ENCODE peak calls at places on chromosome 5, in five cellular contexts. N is aorta, P is colonic mucosa, V is spleen, E is HCT116. L is an unnamed sample.

GRCh38 chr5:61995486-61995885 is 310.5 kb upstream of the KIF2A start:
- DNase-seq in P (no peak), V (no peak), E (no peak), N (no peak), L (no peak)

GRCh38 chr5:159581502-159582249 is 251.4 kb upstream of the IL12B start:
- DNase-seq in N (peak), P (no peak), V (no peak), E (peak), L (no peak)

GRCh38 chr5:158375531-158375930 is 516.6 kb upstream of the CLINT1 start:
- DNase-seq in N (no peak), V (no peak), P (no peak), E (no peak), L (no peak)

GRCh38 chr5:164335837-164336236 is 830.4 kb downstream of the MAT2B start:
- DNase-seq in V (no peak), P (no peak), E (no peak), N (no peak), L (no peak)

GRCh38 chr5:23820764-23821471 is 313.5 kb downstream of the PRDM9 start:
- DNase-seq in V (no peak), E (no peak), P (no peak), N (no peak), L (no peak)

GRCh38 chr5:94674841-94675382 is 56.4 kb downstream of the SLF1 start:
- DNase-seq in N (no peak), E (no peak), P (no peak), V (no peak), L (no peak)

GRCh38 chr5:72523960-72524582 is 16.9 kb upstream of the ZNF366 start:
- DNase-seq in N (no peak), E (peak), P (no peak), V (no peak), L (no peak)

GRCh38 chr5:59445741-59446140 is 447.8 kb downstream of the PDE4D start:
- DNase-seq in E (no peak), N (no peak), V (no peak), P (no peak), L (no peak)

GRCh38 chr5:147092044-147092443 is 142.8 kb upstream of the STK32A start:
- DNase-seq in N (no peak), E (no peak), V (no peak), P (no peak), L (no peak)

GRCh38 chr5:129906177-129906887 is 2.1 kb downstream of the CHSY3 start:
- DNase-seq in V (no peak), E (no peak), N (peak), P (peak), L (no peak)

GRCh38 chr5:113022661-113023060 is 46.1 kb downstream of the DCP2 start:
- DNase-seq in P (no peak), N (no peak), V (no peak), E (no peak), L (no peak)

GRCh38 chr5:149392718-149393117 is 13.6 kb upstream of the IL17B start:
- DNase-seq in N (no peak), E (no peak), V (no peak), P (no peak), L (no peak)

GRCh38 chr5:177980776-177981175 is 15.3 kb downstream of the PROP1 start:
- DNase-seq in V (no peak), P (no peak), E (no peak), N (no peak), L (no peak)

GRCh38 chr5:33049298-33049697 is 338.2 kb downstream of the NPR3 start:
- DNase-seq in P (no peak), V (no peak), N (no peak), E (peak), L (no peak)

GRCh38 chr5:141743652-141744333 is 61.8 kb upstream of the ARAP3 start:
- DNase-seq in P (no peak), N (no peak), V (no peak), E (no peak), L (no peak)

GRCh38 chr5:176416123-176416924 is at the start of gene CLTB:
- DNase-seq in N (peak), E (peak), P (peak), V (peak), L (peak)
- H3K27ac ChIP-seq in N (peak), E (peak), P (peak), V (peak), L (peak)

GRCh38 chr5:69030663-69031062 is 63.2 kb upstream of the SLC30A5 start:
- DNase-seq in E (no peak), V (no peak), N (no peak), P (no peak), L (no peak)
- H3K27ac ChIP-seq in E (no peak), V (no peak), N (no peak), P (no peak), L (no peak)

DNA sequence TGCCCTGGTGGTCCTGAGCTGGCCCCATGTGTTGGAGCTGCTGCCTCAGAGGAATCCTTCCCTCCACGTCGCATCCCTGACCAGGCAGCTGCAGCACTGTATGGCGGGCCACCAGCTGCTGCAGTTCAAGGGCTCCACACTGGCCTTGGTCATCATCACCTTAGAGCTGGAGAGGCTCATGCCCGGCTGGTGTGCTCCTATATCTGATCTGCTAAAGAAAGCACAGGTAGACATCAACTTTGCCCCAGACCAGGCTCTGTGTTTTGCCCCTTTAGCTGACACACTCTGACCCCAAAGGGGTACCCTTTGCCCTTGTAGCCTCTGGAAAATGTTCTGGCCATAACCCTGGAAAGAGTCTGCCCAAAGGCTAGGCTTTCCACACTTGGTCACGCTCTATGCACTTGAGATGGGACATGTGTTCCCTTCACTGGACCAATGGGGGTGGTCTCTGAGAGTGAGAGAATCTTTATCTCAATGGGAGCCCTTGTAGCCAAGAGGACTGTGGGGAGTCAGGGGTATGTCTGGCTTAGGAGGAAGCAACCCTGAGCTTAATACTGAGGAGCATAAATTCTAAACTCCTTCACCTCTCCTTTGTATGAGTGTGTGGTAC is 4.8 kb downstream of the CCNI2 start:
- DNase-seq in E (no peak), P (no peak), N (no peak), V (no peak), L (no peak)
- H3K27ac ChIP-seq in E (no peak), P (no peak), N (no peak), V (no peak), L (no peak)

GRCh38 chr5:145760660-145761059 is 74.5 kb downstream of the PRELID2 start:
- DNase-seq in P (no peak), N (no peak), E (no peak), V (no peak), L (no peak)

GRCh38 chr5:145768863-145769262 is 66.3 kb downstream of the PRELID2 start:
- DNase-seq in P (no peak), V (no peak), N (no peak), E (no peak), L (no peak)

GRCh38 chr5:145761282-145761681 is 73.9 kb downstream of the PRELID2 start:
- DNase-seq in P (no peak), N (no peak), E (no peak), V (no peak), L (no peak)

GRCh38 chr5:145762833-145763232 is 72.3 kb downstream of the PRELID2 start:
- DNase-seq in N (no peak), E (no peak), V (no peak), P (no peak), L (no peak)

DNA sequence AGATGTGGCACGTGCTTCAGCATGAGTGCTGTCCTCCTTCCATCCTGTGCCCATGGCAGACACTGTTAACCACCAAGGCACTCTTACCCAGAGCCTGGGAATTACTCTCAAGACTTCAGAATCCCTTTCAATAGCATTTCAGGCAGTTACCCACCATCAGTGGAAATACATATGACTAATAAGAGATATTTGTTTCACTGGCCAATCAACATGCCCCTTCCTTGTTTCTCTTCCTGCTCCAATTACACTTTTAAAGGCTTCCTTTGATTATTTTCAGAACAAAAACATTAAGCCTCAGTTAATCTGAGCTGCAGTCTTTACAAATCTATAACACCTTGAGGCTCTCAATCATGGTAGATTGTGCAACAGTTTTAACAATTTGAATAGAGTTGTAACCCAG is 70.8 kb downstream of the PRELID2 start:
- DNase-seq in N (no peak), V (no peak), E (no peak), P (no peak), L (no peak)
- H3K27ac ChIP-seq in N (no peak), V (no peak), E (no peak), P (no peak), L (no peak)

GRCh38 chr5:103562084-103562452 is 521 bp downstream of the NUDT12 start:
- DNase-seq in E (no peak), P (peak), V (no peak), N (peak), L (no peak)
- H3K27ac ChIP-seq in E (peak), P (peak), V (peak), N (peak), L (peak)

GRCh38 chr5:126519637-126520592 is 75.1 kb downstream of the ALDH7A1 start:
- DNase-seq in N (peak), E (no peak), V (no peak), P (peak), L (no peak)
- H3K27ac ChIP-seq in N (no peak), E (no peak), V (no peak), P (peak), L (peak)

DNA sequence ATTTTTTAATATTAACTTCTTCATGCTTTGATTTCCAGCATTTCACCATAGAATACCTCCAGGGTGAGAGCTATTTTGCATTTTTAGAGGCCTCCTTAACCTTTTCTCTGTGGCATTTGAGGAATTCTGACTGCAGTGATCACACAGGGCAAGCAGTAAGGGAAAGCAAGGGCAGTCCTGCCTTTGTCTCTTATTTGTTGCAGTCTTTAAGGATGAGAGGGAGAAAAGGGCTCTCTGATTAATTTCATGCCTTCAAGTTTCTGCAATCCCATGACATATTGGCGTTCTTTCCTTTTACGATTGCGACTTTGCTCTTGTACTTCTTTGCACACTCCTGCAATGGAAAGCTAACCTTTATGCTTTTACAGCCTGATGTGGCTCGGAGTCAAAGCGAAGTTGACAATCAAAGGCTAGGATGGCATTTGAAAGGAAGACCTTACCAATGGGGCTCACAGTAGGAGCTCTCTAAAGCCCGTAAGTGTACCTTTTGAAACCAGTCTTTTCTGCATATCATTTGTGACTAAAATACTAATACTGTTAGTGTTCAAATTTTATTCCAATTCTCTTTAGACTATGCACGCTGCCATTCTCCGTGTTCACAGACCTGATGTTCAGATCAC is 698.4 kb downstream of the DNAH5 start:
- DNase-seq in V (no peak), N (no peak), E (no peak), P (no peak), L (no peak)
- H3K27ac ChIP-seq in V (no peak), N (no peak), E (no peak), P (no peak), L (no peak)

GRCh38 chr5:93355691-93356090 is 225.3 kb downstream of the NR2F1-AS1 start:
- DNase-seq in N (no peak), V (no peak), E (no peak), P (no peak), L (no peak)
- H3K27ac ChIP-seq in N (no peak), V (no peak), E (no peak), P (no peak), L (no peak)

L was measured in Peyer's patch.